ENCODE peak calls at places on chromosomes 13 and 19, in four cellular contexts. One of them, this sample, is unnamed.

GRCh38 chr13:94712812-94713555 is 639 bp upstream of the SOX21 start:
- DNase-seq in heart left ventricle: no peak
- DNase-seq in Peyer's patch: no peak
- DNase-seq in foreskin fibroblast: peak; percentile 74
- DNase-seq in this sample: peak; percentile 75

GRCh38 chr19:15332311-15332996 is at the start of gene BRD4:
- DNase-seq in foreskin fibroblast: peak; percentile 45
- DNase-seq in heart left ventricle: peak; percentile 85
- DNase-seq in Peyer's patch: peak; percentile 86
- DNase-seq in this sample: peak; percentile 67

GRCh38 chr13:94968040-94968756 is 255.9 kb upstream of the SOX21 start:
- DNase-seq in foreskin fibroblast: no peak
- DNase-seq in Peyer's patch: no peak
- DNase-seq in heart left ventricle: no peak
- DNase-seq in this sample: peak; percentile 64

GRCh38 chr13:97310809-97311436 is 88.8 kb downstream of the MBNL2 start:
- DNase-seq in heart left ventricle: no peak
- DNase-seq in foreskin fibroblast: no peak
- DNase-seq in Peyer's patch: no peak
- DNase-seq in this sample: no peak

GRCh38 chr13:63190219-63190618 is 1774.6 kb upstream of the PCDH20 start:
- DNase-seq in foreskin fibroblast: no peak
- DNase-seq in Peyer's patch: no peak
- DNase-seq in heart left ventricle: no peak
- DNase-seq in this sample: no peak

GRCh38 chr13:110330491-110331001 is 23.5 kb downstream of the COL4A2 start:
- DNase-seq in Peyer's patch: no peak
- DNase-seq in heart left ventricle: no peak
- DNase-seq in foreskin fibroblast: peak; percentile 47
- DNase-seq in this sample: no peak

GRCh38 chr19:43820098-43820860 is 6.8 kb upstream of the ZNF283 start:
- DNase-seq in foreskin fibroblast: peak; percentile 47
- DNase-seq in Peyer's patch: no peak
- DNase-seq in heart left ventricle: peak; percentile 72
- DNase-seq in this sample: peak; percentile 68

GRCh38 chr19:5484398-5485285 is 29.4 kb downstream of the ZNRF4 start:
- DNase-seq in foreskin fibroblast: no peak
- DNase-seq in heart left ventricle: no peak
- DNase-seq in Peyer's patch: no peak
- DNase-seq in this sample: no peak

DNA sequence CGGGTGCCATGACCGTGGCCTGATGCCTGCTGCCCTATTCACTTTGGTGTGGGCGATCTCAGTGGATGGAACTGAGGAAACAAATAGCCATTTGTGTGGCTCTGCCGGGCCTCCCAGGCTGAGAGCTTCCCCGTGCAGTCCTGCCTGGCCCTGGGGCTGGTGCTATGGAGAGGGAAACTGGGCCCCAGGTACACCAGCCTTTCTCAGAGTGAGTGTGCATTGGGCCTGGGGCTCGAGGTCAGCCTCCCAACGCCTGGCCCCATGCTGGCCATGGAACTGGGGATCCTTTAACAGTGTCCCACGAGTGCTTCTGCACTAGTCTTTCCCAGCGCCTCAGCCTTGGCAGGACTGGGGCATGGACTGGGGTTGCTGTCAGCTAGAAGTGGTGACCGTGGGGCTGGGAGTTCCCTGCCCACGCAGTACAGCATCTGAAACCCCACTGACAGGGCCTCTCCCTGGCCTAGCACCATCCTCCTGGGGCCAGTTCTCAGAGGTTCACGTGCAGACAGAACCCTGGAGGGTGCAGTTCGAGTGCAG is 10.5 kb downstream of the PLEKHF1 start:
- DNase-seq in Peyer's patch: no peak
- DNase-seq in foreskin fibroblast: no peak
- DNase-seq in heart left ventricle: no peak
- DNase-seq in this sample: no peak
- H3K4me3 ChIP-seq in Peyer's patch: no peak overlapping the region
- H3K4me3 ChIP-seq in foreskin fibroblast: no peak overlapping the region
- H3K4me3 ChIP-seq in heart left ventricle: no peak overlapping the region
- H3K4me3 ChIP-seq in this sample: no peak overlapping the region

DNA sequence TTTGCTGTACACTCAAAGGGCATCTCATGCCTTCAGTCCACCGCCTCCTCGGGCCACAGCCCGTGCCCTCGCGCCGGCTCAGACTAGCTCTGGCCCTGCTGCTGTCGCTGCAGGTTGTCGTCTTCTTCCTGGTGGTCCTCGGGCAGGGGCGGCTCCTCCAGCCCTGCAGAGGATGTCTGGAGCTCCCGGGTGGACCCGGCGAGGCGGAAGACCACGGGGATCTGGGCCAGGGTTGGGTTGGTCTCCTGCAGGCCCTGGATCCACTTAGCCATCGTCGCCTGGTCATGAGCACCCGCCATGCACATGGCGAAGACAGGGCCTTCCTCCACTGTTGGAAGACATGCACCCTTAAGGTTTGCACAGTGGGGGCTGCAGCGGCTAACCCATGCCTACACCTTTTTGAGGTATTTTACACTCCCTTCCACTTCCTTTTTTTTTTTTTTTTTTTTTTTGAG is 489 bp upstream of the ZNF653 start:
- DNase-seq in heart left ventricle: peak; percentile 41
- DNase-seq in Peyer's patch: no peak
- DNase-seq in foreskin fibroblast: no peak
- DNase-seq in this sample: no peak
- H3K4me3 ChIP-seq in heart left ventricle: peak overlapping the region; percentile 95
- H3K4me3 ChIP-seq in Peyer's patch: peak overlapping the region; percentile 100
- H3K4me3 ChIP-seq in foreskin fibroblast: peak overlapping the region; percentile 78
- H3K4me3 ChIP-seq in this sample: peak overlapping the region; percentile 69

GRCh38 chr13:98542568-98543379 is 34.1 kb downstream of the STK24 start:
- DNase-seq in heart left ventricle: no peak
- DNase-seq in foreskin fibroblast: no peak
- DNase-seq in Peyer's patch: no peak
- DNase-seq in this sample: no peak
- H3K4me3 ChIP-seq in heart left ventricle: peak overlapping the region; percentile 17
- H3K4me3 ChIP-seq in foreskin fibroblast: no peak overlapping the region
- H3K4me3 ChIP-seq in Peyer's patch: peak overlapping the region; percentile 12
- H3K4me3 ChIP-seq in this sample: no peak overlapping the region

DNA sequence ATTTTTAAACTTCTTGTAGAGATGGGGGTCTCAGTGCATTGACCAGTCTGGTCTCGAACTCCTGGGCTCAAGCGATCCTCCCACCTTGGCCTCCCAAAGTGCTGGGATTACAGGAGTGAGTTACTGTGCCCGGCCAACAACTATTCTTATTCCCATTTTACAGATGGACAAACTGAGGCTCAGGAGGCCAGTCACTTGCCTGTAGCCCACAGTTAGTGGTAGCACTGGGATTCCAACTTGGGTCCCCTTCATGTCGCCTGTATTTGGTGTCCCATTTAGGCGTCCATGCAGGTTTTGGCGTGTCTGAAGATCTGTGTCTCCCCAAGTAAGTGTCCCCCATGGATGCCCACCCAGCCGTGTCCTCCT is 791 bp upstream of the AXL start:
- DNase-seq in foreskin fibroblast: no peak
- DNase-seq in heart left ventricle: no peak
- DNase-seq in Peyer's patch: no peak
- DNase-seq in this sample: no peak
- H3K4me3 ChIP-seq in foreskin fibroblast: peak overlapping the region; percentile 96
- H3K4me3 ChIP-seq in heart left ventricle: peak overlapping the region; percentile 68
- H3K4me3 ChIP-seq in Peyer's patch: no peak overlapping the region
- H3K4me3 ChIP-seq in this sample: no peak overlapping the region

GRCh38 chr19:4389064-4389375 is 11.3 kb downstream of the SH3GL1 start:
- DNase-seq in foreskin fibroblast: no peak
- DNase-seq in Peyer's patch: no peak
- DNase-seq in heart left ventricle: no peak
- DNase-seq in this sample: no peak

GRCh38 chr19:4390017-4390861 is 10.1 kb downstream of the SH3GL1 start:
- DNase-seq in Peyer's patch: no peak
- DNase-seq in heart left ventricle: peak; percentile 49
- DNase-seq in foreskin fibroblast: no peak
- DNase-seq in this sample: peak; percentile 41

GRCh38 chr19:4390862-4391693 is 9.3 kb downstream of the SH3GL1 start:
- DNase-seq in foreskin fibroblast: no peak
- DNase-seq in Peyer's patch: no peak
- DNase-seq in heart left ventricle: no peak
- DNase-seq in this sample: peak; percentile 53

GRCh38 chr19:4388171-4389063 is 11.9 kb downstream of the SH3GL1 start:
- DNase-seq in heart left ventricle: peak; percentile 65
- DNase-seq in foreskin fibroblast: no peak
- DNase-seq in Peyer's patch: no peak
- DNase-seq in this sample: no peak

GRCh38 chr19:4389511-4390016 is 10.8 kb downstream of the SH3GL1 start:
- DNase-seq in Peyer's patch: no peak
- DNase-seq in heart left ventricle: no peak
- DNase-seq in foreskin fibroblast: no peak
- DNase-seq in this sample: no peak
- H3K4me3 ChIP-seq in Peyer's patch: no peak overlapping the region
- H3K4me3 ChIP-seq in heart left ventricle: peak overlapping the region; percentile 0
- H3K4me3 ChIP-seq in foreskin fibroblast: no peak overlapping the region
- H3K4me3 ChIP-seq in this sample: no peak overlapping the region

GRCh38 chr19:7928334-7928706 is 2.4 kb upstream of the CTXN1 start:
- DNase-seq in heart left ventricle: no peak
- DNase-seq in foreskin fibroblast: no peak
- DNase-seq in Peyer's patch: no peak
- DNase-seq in this sample: peak; percentile 57
- H3K4me3 ChIP-seq in heart left ventricle: no peak overlapping the region
- H3K4me3 ChIP-seq in foreskin fibroblast: no peak overlapping the region
- H3K4me3 ChIP-seq in Peyer's patch: no peak overlapping the region
- H3K4me3 ChIP-seq in this sample: no peak overlapping the region

GRCh38 chr19:50820086-50820485 is 3.5 kb downstream of the KLK1 start:
- DNase-seq in foreskin fibroblast: no peak
- DNase-seq in Peyer's patch: peak; percentile 60
- DNase-seq in heart left ventricle: no peak
- DNase-seq in this sample: no peak
- H3K4me3 ChIP-seq in foreskin fibroblast: no peak overlapping the region
- H3K4me3 ChIP-seq in Peyer's patch: peak overlapping the region; percentile 3
- H3K4me3 ChIP-seq in heart left ventricle: no peak overlapping the region
- H3K4me3 ChIP-seq in this sample: no peak overlapping the region

GRCh38 chr19:18684642-18684993 is 1.1 kb downstream of the CRTC1 start:
- DNase-seq in Peyer's patch: no peak
- DNase-seq in heart left ventricle: no peak
- DNase-seq in foreskin fibroblast: no peak
- DNase-seq in this sample: no peak
- H3K4me3 ChIP-seq in Peyer's patch: no peak overlapping the region
- H3K4me3 ChIP-seq in heart left ventricle: no peak overlapping the region
- H3K4me3 ChIP-seq in foreskin fibroblast: peak overlapping the region; percentile 51
- H3K4me3 ChIP-seq in this sample: no peak overlapping the region